ENCODE peak calls at places on chromosome 16, in seven cellular contexts. B is activated T-cell treated with anti-CD3 and anti-CD28 coated beads, Interleukin-2, amount 50 U/mL, for 48 hours; L is effector CD4-positive, alpha-beta T cell; W is posterior vena cava; P is kidney epithelial cell; H is T-cell; S is foreskin fibroblast. V is an unnamed sample.

GRCh38 chr16:82653550-82654511 is 27.1 kb downstream of the CDH13 start:
- DNase-seq in W (no peak), S (peak), H (peak), P (peak), L (peak), B (peak), V (no peak)

GRCh38 chr16:49453001-49453400 is 79.4 kb downstream of the C16orf78 start:
- DNase-seq in W (peak), B (no peak), S (no peak), H (no peak), P (no peak), L (no peak), V (no peak)

GRCh38 chr16:15466131-15466530 is 31.7 kb downstream of the BMERB1 start:
- DNase-seq in B (no peak), L (no peak), S (no peak), W (no peak), H (no peak), P (no peak), V (no peak)

GRCh38 chr16:31476305-31477219 is 4.6 kb downstream of the TGFB1I1 start:
- DNase-seq in B (peak), H (peak), L (peak), P (no peak), S (no peak), W (peak), V (no peak)

GRCh38 chr16:56848955-56849689 is 15.9 kb upstream of the SLC12A3 start:
- DNase-seq in B (no peak), L (no peak), W (peak), P (peak), S (peak), H (no peak), V (peak)

GRCh38 chr16:73082608-73083007 is 34.7 kb upstream of the ZFHX3 start:
- DNase-seq in L (no peak), H (no peak), W (peak), B (no peak), S (peak), P (peak), V (no peak)

GRCh38 chr16:77469639-77470038 is 34.8 kb upstream of the ADAMTS18 start:
- DNase-seq in S (no peak), P (no peak), W (no peak), L (no peak), H (no peak), B (no peak), V (no peak)

GRCh38 chr16:67470314-67470713 is 10.6 kb downstream of the ATP6V0D1 start:
- DNase-seq in S (peak), B (no peak), P (no peak), H (no peak), L (no peak), W (no peak), V (no peak)

GRCh38 chr16:85607796-85608514 is 5.2 kb upstream of the GSE1 start:
- DNase-seq in L (no peak), W (no peak), H (no peak), B (no peak), S (no peak), P (no peak), V (no peak)

GRCh38 chr16:11907160-11907970 is 8.4 kb downstream of the GSPT1 start:
- DNase-seq in B (no peak), S (no peak), L (no peak), H (no peak), P (no peak), W (no peak), V (no peak)

GRCh38 chr16:67928561-67929364 is 2.9 kb downstream of the CTRL start:
- DNase-seq in H (peak), P (no peak), B (peak), L (peak), W (peak), S (peak), V (no peak)

GRCh38 chr16:31200821-31201510 is 1.6 kb downstream of the PYCARD start:
- DNase-seq in L (peak), P (no peak), B (no peak), S (peak), H (peak), W (peak), V (no peak)

GRCh38 chr16:31421587-31421986 is 6.6 kb downstream of the COX6A2 start:
- DNase-seq in S (no peak), B (peak), H (peak), P (no peak), W (no peak), L (no peak), V (no peak)

GRCh38 chr16:15643453-15644305 is 725 bp upstream of the MARF1 start:
- DNase-seq in P (no peak), H (no peak), L (no peak), S (peak), W (no peak), B (peak), V (no peak)

GRCh38 chr16:55037051-55037450 is 106.4 kb downstream of the IRX5 start:
- DNase-seq in B (no peak), W (no peak), S (no peak), H (no peak), L (no peak), P (no peak), V (no peak)

GRCh38 chr16:27991876-27992275 is 71.6 kb downstream of the GSG1L start:
- DNase-seq in L (no peak), W (peak), B (no peak), S (no peak), H (no peak), P (no peak), V (no peak)

GRCh38 chr16:47143677-47144558 is at the start of gene NETO2:
- DNase-seq in L (peak), B (peak), W (peak), S (peak), P (no peak), H (peak), V (no peak)

GRCh38 chr16:66610111-66610820 is 5.8 kb downstream of the CMTM3 start:
- DNase-seq in P (no peak), L (no peak), H (no peak), S (no peak), B (no peak), W (peak), V (no peak)

GRCh38 chr16:84593825-84594724 is 23.8 kb downstream of the COTL1 start:
- DNase-seq in H (peak), B (peak), P (no peak), L (peak), S (peak), W (peak), V (no peak)

GRCh38 chr16:67888311-67888710 is 3.6 kb downstream of the NRN1L start:
- DNase-seq in S (no peak), W (no peak), B (no peak), H (no peak), L (no peak), P (no peak), V (no peak)

GRCh38 chr16:396605-397004 is 394 bp upstream of the NME4 start:
- DNase-seq in H (no peak), L (no peak), W (peak), B (no peak), S (peak), P (no peak), V (no peak)

GRCh38 chr16:82782715-82783251 is 156.0 kb downstream of the CDH13 start:
- DNase-seq in W (no peak), L (no peak), P (no peak), S (no peak), B (no peak), H (no peak), V (no peak)

GRCh38 chr16:48054881-48055601 is 100.8 kb downstream of the ABCC12 start:
- DNase-seq in S (peak), L (no peak), P (peak), W (no peak), H (no peak), B (peak), V (no peak)

GRCh38 chr16:57720142-57720575 is 15.4 kb upstream of the KATNB1 start:
- DNase-seq in H (peak), L (no peak), W (peak), S (peak), P (no peak), B (peak), V (no peak)

GRCh38 chr16:17277981-17278381 is 192.8 kb downstream of the XYLT1 start:
- DNase-seq in B (no peak), W (no peak), P (no peak), S (no peak), H (no peak), L (no peak), V (no peak)

GRCh38 chr16:5328546-5328945 is 231.0 kb upstream of the EEF2KMT start:
- DNase-seq in W (no peak), S (no peak), B (no peak), H (no peak), L (no peak), P (no peak), V (no peak)

GRCh38 chr16:82111944-82112343 is 58.1 kb downstream of the MPHOSPH6 start:
- DNase-seq in W (no peak), H (no peak), S (no peak), P (no peak), B (no peak), L (no peak), V (no peak)

GRCh38 chr16:9971907-9972306 is 210.3 kb downstream of the GRIN2A start:
- DNase-seq in B (no peak), P (no peak), S (no peak), W (no peak), H (no peak), L (no peak), V (no peak)

GRCh38 chr16:89368604-89369249 is 121.6 kb downstream of the ANKRD11 start:
- DNase-seq in S (no peak), L (no peak), B (no peak), H (no peak), W (peak), P (no peak), V (no peak)

GRCh38 chr16:31876955-31877828 is 3.6 kb downstream of the ZNF267 start:
- DNase-seq in B (peak), W (no peak), P (peak), L (peak), H (no peak), S (peak), V (no peak)

GRCh38 chr16:20866161-20866772 is 33.9 kb downstream of the DCUN1D3 start:
- DNase-seq in W (peak), L (no peak), S (peak), P (peak), H (no peak), B (peak), V (peak)

GRCh38 chr16:47008174-47008573 is 34.7 kb upstream of the DNAJA2 start:
- DNase-seq in L (no peak), S (peak), H (no peak), W (no peak), B (no peak), P (no peak), V (no peak)

V was measured in retinal pigment epithelial cell.